ENCODE peak calls at places on chromosome 22, in seven cellular contexts. S is ecto neural progenitor cell; W is neural progenitor cell; X is RWPE1; A is stimulated activated CD4-positive, alpha-beta T cell treated with anti-CD3 and anti-CD28 coated beads, Interleukin-12 subunit alpha, Interleukin-12 subunit beta, amount 100 ng/mL, for 24 hours; M is tibial artery; P is HEK293T. G is an unnamed sample.

GRCh38 chr22:32018056-32018455 is 25.0 kb upstream of the SLC5A1 start:
- DNase-seq in S (no peak), W (no peak), X (no peak), A (no peak), M (no peak), P (no peak), G (no peak)

GRCh38 chr22:44357962-44358553 is 45.3 kb upstream of the SHISAL1 start:
- DNase-seq in S (no peak), W (peak), X (no peak), A (no peak), M (no peak), P (no peak), G (no peak)

GRCh38 chr22:45208993-45209838 is 31.5 kb downstream of the KIAA0930 start:
- DNase-seq in S (peak), W (peak), X (peak), A (no peak), M (peak), P (peak), G (no peak)

GRCh38 chr22:20752873-20753272 is 21.0 kb upstream of the SERPIND1 start:
- DNase-seq in S (no peak), W (no peak), X (no peak), A (no peak), M (no peak), P (no peak), G (no peak)

GRCh38 chr22:44828193-44828592 is 75.8 kb downstream of the ARHGAP8 start:
- DNase-seq in S (peak), W (peak), X (peak), A (no peak), M (no peak), P (peak), G (no peak)

GRCh38 chr22:40193429-40194421 is 16.0 kb downstream of the TNRC6B start:
- DNase-seq in S (no peak), W (peak), X (no peak), A (no peak), M (no peak), P (no peak), G (no peak)

GRCh38 chr22:48974443-48975251 is 853.0 kb downstream of the BRD1 start:
- DNase-seq in S (no peak), W (peak), X (no peak), A (no peak), M (peak), P (no peak), G (peak)

GRCh38 chr22:38868286-38868721 is 3.7 kb downstream of the CBX6 start:
- DNase-seq in S (no peak), W (no peak), X (no peak), A (no peak), M (peak), P (no peak), G (no peak)

GRCh38 chr22:28397324-28397723 is 282.3 kb downstream of the TTC28 start:
- DNase-seq in S (no peak), W (no peak), X (no peak), A (no peak), M (no peak), P (no peak), G (no peak)

GRCh38 chr22:40156001-40156516 is 21.7 kb upstream of the TNRC6B start:
- DNase-seq in S (no peak), W (no peak), X (peak), A (no peak), M (no peak), P (peak), G (peak)

GRCh38 chr22:46172522-46172921 is 22.2 kb downstream of the PPARA start:
- DNase-seq in S (no peak), W (no peak), X (no peak), A (no peak), M (no peak), P (no peak), G (no peak)

G was measured in esophagus muscularis mucosa.